ENCODE peak calls at places on chromosomes 13 and 19, in four cellular contexts. I is tibial artery, G is stomach, Y is heart right ventricle. A is an unnamed sample.

GRCh38 chr19:44813331-44814131 is 4.6 kb downstream of the BCAM start:
- DNase-seq in Y (no peak), G (no peak), I (no peak), A (no peak)

GRCh38 chr13:37143901-37144300 is 38.4 kb upstream of the CSNK1A1L start:
- DNase-seq in Y (no peak), I (no peak), G (no peak), A (no peak)

GRCh38 chr13:46516624-46517318 is 36.2 kb upstream of the LRCH1 start:
- DNase-seq in I (no peak), G (no peak), Y (no peak), A (no peak)

GRCh38 chr19:35559281-35559659 is 4.2 kb downstream of the ATP4A start:
- DNase-seq in I (no peak), Y (no peak), G (no peak), A (no peak)

GRCh38 chr13:26616126-26616525 is 58.6 kb downstream of the WASF3 start:
- DNase-seq in I (no peak), Y (no peak), G (no peak), A (no peak)

GRCh38 chr19:37933965-37934364 is 27.0 kb downstream of the SIPA1L3 start:
- DNase-seq in Y (peak; percentile 48), G (peak; percentile 34), I (no peak), A (no peak)

GRCh38 chr13:47211106-47211505 is 314.3 kb upstream of the HTR2A start:
- DNase-seq in I (no peak), Y (no peak), G (no peak), A (no peak)

GRCh38 chr13:99886706-99887105 is 84.9 kb downstream of the ZIC5 start:
- DNase-seq in I (no peak), G (no peak), Y (no peak), A (no peak)

GRCh38 chr13:83423361-83423760 is 458.9 kb downstream of the SLITRK1 start:
- DNase-seq in I (no peak), Y (no peak), G (no peak), A (no peak)
- H3K4me1 ChIP-seq in I (no peaks in the 10 kb centered on the region), Y (no peaks in the 10 kb centered on the region), G (no peaks in the 10 kb centered on the region), A (no peaks in the 10 kb centered on the region)

GRCh38 chr13:97856001-97856675 is 97.3 kb upstream of the IPO5 start:
- DNase-seq in Y (peak; percentile 48), I (peak; percentile 68), G (no peak), A (peak; percentile 70)
- H3K4me3 ChIP-seq in Y (no peak overlapping the region), I (no peak overlapping the region), G (no peak overlapping the region), A (no peak overlapping the region)

GRCh38 chr13:28530729-28531194 is 35.8 kb upstream of the FLT1 start:
- DNase-seq in G (no peak), I (no peak), Y (no peak), A (no peak)
- TF ChIP-seq CTCF in G (no peak), I (no peak), Y (no peak), A (no peak)

DNA sequence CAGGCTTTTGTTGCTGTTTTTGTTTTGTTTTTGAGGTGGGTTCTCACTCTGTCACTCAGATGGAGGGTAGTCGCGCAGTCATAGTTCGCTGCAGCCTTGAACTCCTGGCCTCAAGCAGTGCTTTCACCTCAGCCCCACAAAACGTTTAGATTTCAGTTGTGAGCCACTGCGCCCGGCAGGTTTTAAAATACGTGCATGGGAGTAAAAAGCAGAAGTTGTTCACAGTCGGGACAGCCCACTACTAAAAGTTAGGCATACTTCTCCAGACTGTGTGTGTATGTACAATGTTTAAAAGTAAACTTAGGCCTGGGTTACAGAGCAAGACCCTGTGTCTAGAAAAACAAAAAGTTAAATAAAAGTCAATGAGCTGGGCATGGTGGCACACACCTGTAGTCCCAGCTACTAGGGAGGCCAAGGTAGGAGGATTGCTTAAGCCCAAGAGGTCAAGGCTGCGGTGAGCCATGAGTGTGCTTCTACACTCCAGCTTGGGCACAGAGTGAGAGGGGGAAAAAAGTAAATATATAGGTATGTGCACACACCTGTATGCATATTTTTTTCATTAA is 6.1 kb downstream of the SAFB start:
- DNase-seq in Y (no peak), I (no peak), G (no peak), A (no peak)
- H3K4me1 ChIP-seq in Y (peaks cover 56% of the 10 kb centered on the region), I (peaks cover 46% of the 10 kb centered on the region), G (peaks cover 75% of the 10 kb centered on the region), A (peaks cover 9% of the 10 kb centered on the region)

GRCh38 chr19:40286674-40287421 is 1.7 kb upstream of the AKT2 start:
- DNase-seq in I (no peak), Y (no peak), G (no peak), A (no peak)
- H3K4me3 ChIP-seq in I (no peak overlapping the region), Y (peak overlapping the region; percentile 99), G (no peak overlapping the region), A (no peak overlapping the region)

DNA sequence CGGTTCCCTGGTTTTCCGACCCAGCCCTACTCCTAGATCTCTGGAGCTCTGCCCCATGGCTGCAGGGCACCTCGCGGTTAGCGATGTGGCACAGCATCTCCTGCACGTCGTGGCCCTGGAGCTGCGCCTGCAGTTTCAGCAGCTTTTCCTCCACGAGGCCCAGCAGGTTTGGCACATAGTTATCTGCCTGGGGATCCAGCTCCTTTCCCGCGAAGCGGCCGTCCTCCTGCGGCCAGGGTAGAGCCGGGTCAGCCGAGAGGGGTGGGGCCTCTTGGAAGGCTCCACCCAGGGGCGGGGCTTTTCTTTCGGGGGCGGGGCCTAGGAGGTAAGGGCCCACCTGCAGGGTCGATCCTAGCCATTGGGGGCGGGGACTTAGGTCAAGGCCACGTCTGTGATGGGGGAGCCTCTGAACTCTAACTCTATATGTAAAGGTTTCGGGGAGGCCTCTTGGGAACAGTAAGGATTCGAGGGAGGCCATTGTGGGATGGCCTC is 2.5 kb upstream of the RGL3 start:
- DNase-seq in Y (peak; percentile 72), I (peak; percentile 74), G (peak; percentile 72), A (no peak)
- TF ChIP-seq CTCF in Y (no peak), I (no peak), G (no peak), A (no peak)

DNA sequence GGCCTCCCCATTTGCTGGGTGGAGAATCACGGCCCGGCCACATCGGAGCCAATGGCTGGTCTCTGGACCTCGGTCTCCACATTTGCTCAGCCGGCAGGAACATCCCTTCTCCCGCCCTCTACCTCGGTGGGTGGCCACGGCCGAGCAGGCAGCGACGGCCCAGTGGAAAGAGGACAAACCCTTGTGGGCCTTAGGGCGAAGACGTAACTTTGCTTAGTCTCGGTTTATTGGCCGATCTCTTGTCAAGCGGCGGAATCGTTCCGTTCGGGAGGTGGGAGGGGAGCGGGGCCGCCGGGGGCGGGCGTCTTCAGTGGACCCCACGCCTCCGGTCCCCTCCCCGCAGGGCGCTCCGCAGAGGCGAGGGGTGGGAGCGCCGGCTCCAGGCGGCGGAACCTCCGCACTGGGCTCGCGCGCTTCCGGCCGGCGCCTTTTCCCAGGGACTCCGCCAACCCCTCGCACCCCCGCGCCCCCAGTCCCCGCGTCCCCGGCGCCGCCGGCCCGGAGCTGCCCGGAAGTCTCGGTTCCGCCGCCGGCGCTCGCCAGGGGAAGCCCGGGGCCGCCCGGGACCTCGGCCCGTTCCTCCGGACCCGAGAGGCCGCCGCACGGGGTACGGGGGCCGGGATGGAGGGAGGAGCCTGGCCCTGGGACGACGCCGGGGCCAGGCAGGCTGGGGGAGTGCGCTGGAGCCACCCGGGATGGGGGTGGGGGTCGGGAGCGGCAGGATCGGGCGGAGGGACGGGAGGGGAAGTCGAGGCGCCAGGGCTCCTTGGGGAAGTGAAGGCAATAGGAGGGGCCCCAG is at the start of gene ZNF580:
- DNase-seq in I (peak; percentile 81), Y (peak; percentile 75), G (peak; percentile 63), A (no peak)
- H3K4me1 ChIP-seq in I (peaks cover 52% of the 10 kb centered on the region), Y (peaks cover 55% of the 10 kb centered on the region), G (peaks cover 51% of the 10 kb centered on the region), A (peaks cover 37% of the 10 kb centered on the region)

GRCh38 chr19:55179570-55180484 is at the start of gene SYT5:
- DNase-seq in Y (peak; percentile 48), I (no peak), G (peak; percentile 40), A (no peak)

GRCh38 chr19:55175117-55175867 is 4.8 kb downstream of the SYT5 start:
- DNase-seq in I (no peak), G (no peak), Y (no peak), A (no peak)

GRCh38 chr19:55181740-55182139 is 1.7 kb upstream of the SYT5 start:
- DNase-seq in G (no peak), Y (no peak), I (no peak), A (no peak)

GRCh38 chr19:55176116-55176515 is 4.0 kb downstream of the SYT5 start:
- DNase-seq in G (no peak), I (no peak), Y (no peak), A (no peak)

DNA sequence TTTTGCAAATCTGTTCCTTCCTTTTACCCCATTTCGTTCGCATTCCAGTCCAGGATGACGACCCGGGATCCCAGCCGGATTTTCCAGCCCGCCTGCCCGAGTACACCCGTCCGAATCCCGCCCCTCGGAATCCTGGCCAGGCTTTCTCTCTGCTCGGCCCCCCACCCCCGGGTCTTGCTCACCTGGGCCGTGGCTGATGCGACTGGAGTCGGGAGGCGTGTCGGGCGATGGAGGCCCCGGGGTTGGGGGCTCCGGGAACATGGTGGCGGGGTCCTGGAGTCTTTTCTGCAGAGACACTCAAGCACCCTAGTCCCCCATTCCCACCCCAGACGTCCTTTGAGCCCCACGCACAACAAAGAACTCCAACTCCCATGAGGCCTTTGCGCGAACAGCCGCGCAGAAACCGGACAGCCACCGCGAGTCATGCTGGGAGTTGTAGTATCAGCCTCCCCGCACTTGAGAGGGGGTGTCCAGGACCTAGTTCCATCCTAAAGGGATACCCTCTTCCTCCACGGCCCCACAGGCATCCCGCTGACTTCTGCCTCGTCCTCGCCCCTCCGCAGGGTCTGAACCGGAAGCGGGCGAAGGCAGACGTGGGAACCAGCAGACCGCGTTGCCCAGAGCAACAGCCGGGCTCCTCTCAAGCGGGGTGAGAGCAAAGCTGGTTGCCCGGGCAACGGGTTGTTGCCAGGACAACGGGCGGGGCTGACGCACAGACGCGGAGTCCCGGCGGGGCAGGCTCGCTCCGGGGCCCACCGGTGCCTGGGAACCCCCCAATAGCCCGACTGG is 1.1 kb downstream of the SYT5 start:
- DNase-seq in Y (peak; percentile 55), G (peak; percentile 69), I (no peak), A (peak; percentile 52)
- H3K4me3 ChIP-seq in Y (peak overlapping the region; percentile 45), G (peak overlapping the region; percentile 23), I (peak overlapping the region; percentile 24), A (no peak overlapping the region)

DNA sequence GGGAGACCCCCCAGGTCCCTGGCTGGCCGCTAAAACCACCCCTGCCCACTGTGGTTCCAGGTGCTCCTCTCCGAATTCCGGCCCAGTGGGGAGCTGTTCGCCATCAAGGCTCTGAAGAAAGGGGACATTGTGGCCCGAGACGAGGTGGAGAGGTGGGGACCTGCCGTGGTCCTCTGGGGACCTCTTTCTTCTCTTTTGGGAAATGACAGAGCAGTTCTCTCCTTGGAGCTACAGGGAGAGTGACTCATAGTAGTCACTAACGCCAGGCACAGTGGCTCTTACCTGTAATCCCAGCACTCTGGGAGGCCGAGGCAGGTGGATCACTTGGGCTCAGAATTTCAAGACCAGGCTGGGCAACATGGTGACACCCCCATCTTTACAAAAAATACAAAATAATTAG is 7.3 kb downstream of the PTGER1 start:
- DNase-seq in Y (no peak), G (no peak), I (no peak), A (no peak)
- TF ChIP-seq CTCF in Y (no peak), G (no peak), I (no peak), A (no peak)